ENCODE peak calls at places on chromosomes 6 and 20, in seven cellular contexts. D is neural crest cell; F is BJ; A is stimulated activated CD8-positive, alpha-beta memory T cell treated with anti-CD3 and anti-CD28 coated beads, Interleukin-15, amount 100 ng/mL, for 24 hours; L is NCI-H82; X is CD4-positive, alpha-beta T cell; V is lung microvascular endothelial cell. J is an unnamed sample.

GRCh38 chr20:48406462-48407235 is 421.1 kb downstream of the PREX1 start:
- DNase-seq in D (no peak), F (no peak), A (no peak), L (no peak), X (no peak), V (no peak), J (no peak)

GRCh38 chr6:144379356-144379755 is 94.2 kb downstream of the UTRN start:
- DNase-seq in D (no peak), F (no peak), A (no peak), L (no peak), X (no peak), V (no peak), J (no peak)

GRCh38 chr6:90466191-90466940 is 120.5 kb downstream of the MAP3K7 start:
- DNase-seq in D (no peak), F (no peak), A (no peak), L (no peak), X (no peak), V (no peak), J (no peak)

GRCh38 chr6:139291813-139292619 is at the start of gene TXLNB:
- DNase-seq in D (peak), F (peak), A (peak), L (peak), X (peak), V (peak), J (no peak)

GRCh38 chr20:22471156-22471836 is 113.1 kb downstream of the FOXA2 start:
- DNase-seq in D (no peak), F (no peak), A (no peak), L (no peak), X (no peak), V (no peak), J (no peak)

GRCh38 chr6:157510329-157511188 is 129.6 kb downstream of the ZDHHC14 start:
- DNase-seq in D (no peak), F (no peak), A (no peak), L (no peak), X (no peak), V (no peak), J (no peak)

GRCh38 chr6:117280922-117281321 is 15.6 kb downstream of the VGLL2 start:
- DNase-seq in D (no peak), F (no peak), A (no peak), L (peak), X (no peak), V (no peak), J (no peak)

GRCh38 chr6:107045733-107046312 is 17.8 kb downstream of the MTRES1 start:
- DNase-seq in D (no peak), F (no peak), A (no peak), L (no peak), X (no peak), V (no peak), J (no peak)

GRCh38 chr6:2579241-2579761 is 171.4 kb downstream of the MYLK4 start:
- DNase-seq in D (no peak), F (no peak), A (no peak), L (no peak), X (no peak), V (peak), J (no peak)

GRCh38 chr20:16476032-16476431 is 97.2 kb downstream of the KIF16B start:
- DNase-seq in D (no peak), F (peak), A (no peak), L (peak), X (no peak), V (peak), J (no peak)

GRCh38 chr6:137269803-137270202 is 50.6 kb upstream of the IFNGR1 start:
- DNase-seq in D (no peak), F (no peak), A (no peak), L (no peak), X (no peak), V (no peak), J (no peak)

GRCh38 chr6:56246941-56247653 is at the start of gene COL21A1:
- DNase-seq in D (peak), F (no peak), A (no peak), L (peak), X (no peak), V (peak), J (no peak)

GRCh38 chr20:44400671-44401051 is 45.2 kb downstream of the HNF4A start:
- DNase-seq in D (no peak), F (no peak), A (no peak), L (no peak), X (no peak), V (no peak), J (no peak)

GRCh38 chr6:72031471-72031870 is 145.1 kb downstream of the RIMS1 start:
- DNase-seq in D (no peak), F (peak), A (no peak), L (no peak), X (no peak), V (no peak), J (peak)

GRCh38 chr6:30883743-30884520 is at the start of gene DDR1:
- DNase-seq in D (peak), F (no peak), A (no peak), L (peak), X (peak), V (peak), J (no peak)

GRCh38 chr6:30494275-30494990 is 5.1 kb downstream of the HLA-E start:
- DNase-seq in D (no peak), F (no peak), A (no peak), L (no peak), X (no peak), V (no peak), J (no peak)

GRCh38 chr6:32244270-32244669 is 20.4 kb upstream of the NOTCH4 start:
- DNase-seq in D (no peak), F (no peak), A (no peak), L (peak), X (no peak), V (peak), J (no peak)

GRCh38 chr6:83708546-83708969 is 343 bp downstream of the SNAP91 start:
- DNase-seq in D (peak), F (no peak), A (no peak), L (peak), X (no peak), V (peak), J (no peak)

GRCh38 chr6:26472549-26473245 is 14.9 kb downstream of the BTN2A1 start:
- DNase-seq in D (no peak), F (no peak), A (no peak), L (no peak), X (no peak), V (no peak), J (no peak)

GRCh38 chr20:59242714-59243626 is 57.4 kb upstream of the EDN3 start:
- DNase-seq in D (no peak), F (no peak), A (no peak), L (no peak), X (no peak), V (no peak), J (no peak)

GRCh38 chr6:155327326-155328073 is 13.2 kb upstream of the TFB1M start:
- DNase-seq in D (peak), F (no peak), A (peak), L (peak), X (peak), V (peak), J (no peak)

GRCh38 chr6:26020983-26021349 is 58.4 kb downstream of the TRIM38 start:
- DNase-seq in D (peak), F (no peak), A (no peak), L (peak), X (no peak), V (peak), J (no peak)

J was measured in GM04503.